ENCODE peak calls at places on chromosomes 12 and 14, in eight cellular contexts. B is adrenal gland, F is GM12891, M is stomach, A is lower leg skin, J is endothelial cell of umbilical vein, D is K562, Y is HCT116. N is an unnamed sample.

GRCh38 chr12:22588817-22589216 is 36.2 kb upstream of the ETNK1 start:
- DNase-seq in J (no peak), Y (no peak), A (no peak), F (no peak), M (no peak), B (no peak), D (no peak), N (no peak)

GRCh38 chr12:23694920-23695319 is 254.6 kb downstream of the SOX5 start:
- DNase-seq in A (no peak), B (no peak), F (no peak), J (no peak), D (no peak), Y (no peak), M (no peak), N (no peak)

GRCh38 chr14:73237219-73237785 is at the start of gene PAPLN:
- DNase-seq in F (no peak), J (no peak), B (peak), Y (peak), M (no peak), A (peak), D (peak), N (no peak)

GRCh38 chr12:13452955-13453570 is 256.5 kb downstream of the EMP1 start:
- DNase-seq in B (no peak), F (no peak), Y (no peak), M (no peak), A (no peak), D (no peak), J (no peak), N (no peak)

GRCh38 chr12:67926063-67926462 is 63.2 kb upstream of the IFNG-AS1 start:
- DNase-seq in B (no peak), A (no peak), M (no peak), D (no peak), Y (no peak), J (no peak), F (no peak), N (no peak)

GRCh38 chr12:15979096-15980091 is 68.3 kb downstream of the DERA start:
- DNase-seq in B (no peak), M (no peak), A (no peak), Y (no peak), D (peak), F (no peak), J (peak), N (no peak)

GRCh38 chr12:65649126-65649525 is 175.2 kb upstream of the HMGA2 start:
- DNase-seq in D (no peak), J (peak), B (no peak), A (no peak), Y (peak), M (no peak), F (no peak), N (no peak)

GRCh38 chr12:44859998-44860689 is 16.0 kb downstream of the NELL2 start:
- DNase-seq in Y (no peak), D (no peak), M (no peak), B (no peak), J (no peak), F (no peak), A (no peak), N (no peak)

DNA sequence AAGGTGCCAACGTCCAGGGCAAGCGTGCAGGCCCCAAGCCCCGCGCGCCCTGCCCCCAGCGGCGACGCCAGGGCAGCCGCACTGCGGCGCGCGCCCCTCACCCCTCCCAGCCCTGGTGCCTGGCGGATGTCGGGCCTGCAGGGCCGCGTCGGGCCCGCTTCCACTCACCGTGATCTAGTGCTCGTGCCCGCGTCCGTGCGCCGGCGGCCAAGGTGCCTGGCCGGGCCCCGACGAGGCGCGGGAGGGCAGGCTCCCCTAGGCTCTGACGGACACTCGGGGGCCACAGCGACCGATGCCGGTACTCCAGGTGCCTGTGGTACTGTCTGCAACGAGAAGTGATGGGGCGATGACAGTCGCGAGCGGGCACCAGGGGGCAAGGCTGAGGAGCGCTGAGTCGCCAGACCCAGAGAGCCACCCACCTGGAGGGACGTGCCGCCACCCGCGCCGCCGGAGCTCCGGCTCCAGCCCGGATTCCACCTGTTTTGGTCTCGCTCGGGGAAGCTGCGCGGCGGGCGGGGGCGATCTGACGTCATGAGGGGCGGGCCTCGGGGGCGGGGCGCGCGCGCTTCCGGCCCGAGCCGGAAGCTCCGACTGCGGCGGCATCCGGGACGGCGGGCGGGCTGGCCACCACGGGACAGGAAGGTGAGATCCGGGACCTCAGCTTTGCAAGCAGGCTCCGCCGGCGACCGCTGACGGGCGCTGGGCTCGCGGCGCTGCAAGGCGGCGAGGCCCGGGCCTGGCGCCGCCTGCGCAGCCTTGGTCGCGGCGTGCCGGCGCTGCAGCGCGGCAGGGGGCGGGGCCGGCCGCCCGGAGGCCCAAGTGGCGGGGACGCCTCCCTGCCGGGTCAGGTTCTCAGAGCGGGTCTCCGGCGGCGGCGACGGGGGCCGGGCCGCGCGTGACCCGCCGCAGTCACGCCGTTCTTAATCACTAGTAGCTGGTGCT is at the start of the genes LYSET and MOAP1:
- DNase-seq in D (peak), M (peak), Y (no peak), A (peak), B (peak), J (peak), F (peak), N (peak)
- TF ChIP-seq POLR2A in D (peak), M (peak), Y (peak), A (no peak), B (peak), J (peak), F (peak), N (no peak)

GRCh38 chr14:52703225-52703624 is 3.8 kb upstream of the PSMC6 start:
- DNase-seq in Y (no peak), F (no peak), B (peak), J (peak), A (no peak), D (no peak), M (peak), N (no peak)

GRCh38 chr14:52706724-52707706 is at the start of gene PSMC6:
- DNase-seq in B (peak), A (peak), M (peak), J (peak), Y (peak), F (peak), D (peak), N (peak)

GRCh38 chr14:52701223-52701622 is 5.8 kb upstream of the PSMC6 start:
- DNase-seq in F (no peak), M (no peak), A (no peak), J (no peak), D (no peak), B (no peak), Y (no peak), N (no peak)

GRCh38 chr14:52703664-52704063 is 3.3 kb upstream of the PSMC6 start:
- DNase-seq in Y (no peak), M (no peak), A (no peak), J (no peak), D (no peak), B (no peak), F (no peak), N (no peak)

DNA sequence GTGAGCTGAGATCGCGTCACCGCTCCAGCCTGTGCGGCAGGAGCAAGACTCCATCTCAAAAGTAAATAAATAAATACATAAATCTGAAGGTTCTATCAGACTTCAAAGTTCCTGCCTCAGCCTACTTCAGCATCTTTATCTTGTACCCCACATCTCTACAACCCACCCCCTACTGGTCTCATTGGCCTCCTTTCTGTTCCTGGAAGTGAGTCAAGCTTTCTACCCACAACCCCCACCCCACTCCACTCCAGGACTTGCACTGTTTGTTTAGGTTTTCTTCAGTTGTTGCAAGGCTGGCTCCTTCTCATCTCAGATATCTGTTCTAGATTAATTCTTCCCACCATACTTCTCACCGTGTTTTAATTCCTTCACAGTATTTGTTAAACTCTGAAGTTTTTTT is 714 bp upstream of the PSMC6 start:
- DNase-seq in D (peak), A (no peak), M (no peak), F (no peak), B (no peak), Y (no peak), J (peak), N (no peak)
- TF ChIP-seq POLR2A in D (no peak), A (no peak), M (no peak), F (no peak), B (no peak), Y (no peak), J (no peak), N (no peak)

GRCh38 chr12:26611598-26611997 is 221.4 kb downstream of the ITPR2 start:
- DNase-seq in D (no peak), B (no peak), Y (no peak), M (no peak), F (no peak), A (no peak), J (no peak), N (no peak)
- TF ChIP-seq POLR2A in D (no peak), B (no peak), Y (no peak), M (no peak), F (no peak), A (no peak), J (no peak), N (no peak)

GRCh38 chr14:23042162-23042965 is at the start of gene PSMB11:
- DNase-seq in Y (no peak), M (no peak), F (no peak), J (no peak), B (no peak), D (no peak), A (no peak), N (no peak)
- TF ChIP-seq POLR2A in Y (no peak), M (no peak), F (no peak), J (no peak), B (no peak), D (no peak), A (no peak), N (no peak)

GRCh38 chr14:20454645-20455354 is at the start of the genes APEX1 and OSGEP:
- DNase-seq in Y (peak), M (peak), A (peak), B (peak), J (peak), F (peak), D (peak), N (peak)

GRCh38 chr14:20455355-20456300 is 602 bp downstream of the APEX1 start:
- DNase-seq in F (no peak), D (peak), B (peak), M (peak), A (no peak), Y (no peak), J (no peak), N (no peak)

GRCh38 chr14:20458031-20458789 is 3.0 kb downstream of the PIP4P1 start:
- DNase-seq in F (no peak), M (no peak), Y (no peak), A (no peak), D (no peak), J (no peak), B (no peak), N (no peak)

GRCh38 chr14:20454359-20454644 is 310 bp downstream of the OSGEP start:
- DNase-seq in F (no peak), B (no peak), Y (peak), D (no peak), J (peak), M (peak), A (no peak), N (peak)

DNA sequence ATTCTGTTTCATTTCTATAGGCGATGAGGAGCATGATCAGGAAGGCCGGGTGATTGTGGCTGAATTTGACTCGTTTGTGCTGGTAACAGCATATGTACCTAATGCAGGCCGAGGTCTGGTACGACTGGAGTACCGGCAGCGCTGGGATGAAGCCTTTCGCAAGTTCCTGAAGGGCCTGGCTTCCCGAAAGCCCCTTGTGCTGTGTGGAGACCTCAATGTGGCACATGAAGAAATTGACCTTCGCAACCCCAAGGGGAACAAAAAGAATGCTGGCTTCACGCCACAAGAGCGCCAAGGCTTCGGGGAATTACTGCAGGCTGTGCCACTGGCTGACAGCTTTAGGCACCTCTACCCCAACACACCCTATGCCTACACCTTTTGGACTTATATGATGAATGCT is 1.9 kb downstream of the APEX1 start:
- DNase-seq in M (no peak), B (no peak), J (no peak), D (no peak), F (no peak), A (no peak), Y (no peak), N (no peak)
- TF ChIP-seq POLR2A in M (no peak), B (no peak), J (no peak), D (no peak), F (peak), A (no peak), Y (no peak), N (no peak)

GRCh38 chr12:46358791-46359666 is 13.5 kb downstream of the SLC38A2 start:
- DNase-seq in F (no peak), B (no peak), D (no peak), M (no peak), J (no peak), Y (no peak), A (no peak), N (no peak)

GRCh38 chr12:46358325-46358700 is 14.3 kb downstream of the SLC38A2 start:
- DNase-seq in F (no peak), B (no peak), D (no peak), J (no peak), M (no peak), A (no peak), Y (no peak), N (no peak)

GRCh38 chr12:46360370-46360769 is 12.2 kb downstream of the SLC38A2 start:
- DNase-seq in J (no peak), B (no peak), M (no peak), Y (no peak), D (no peak), A (no peak), F (no peak), N (no peak)

GRCh38 chr12:46360908-46361666 is 11.5 kb downstream of the SLC38A2 start:
- DNase-seq in B (no peak), D (no peak), A (no peak), F (no peak), Y (no peak), M (no peak), J (no peak), N (no peak)

DNA sequence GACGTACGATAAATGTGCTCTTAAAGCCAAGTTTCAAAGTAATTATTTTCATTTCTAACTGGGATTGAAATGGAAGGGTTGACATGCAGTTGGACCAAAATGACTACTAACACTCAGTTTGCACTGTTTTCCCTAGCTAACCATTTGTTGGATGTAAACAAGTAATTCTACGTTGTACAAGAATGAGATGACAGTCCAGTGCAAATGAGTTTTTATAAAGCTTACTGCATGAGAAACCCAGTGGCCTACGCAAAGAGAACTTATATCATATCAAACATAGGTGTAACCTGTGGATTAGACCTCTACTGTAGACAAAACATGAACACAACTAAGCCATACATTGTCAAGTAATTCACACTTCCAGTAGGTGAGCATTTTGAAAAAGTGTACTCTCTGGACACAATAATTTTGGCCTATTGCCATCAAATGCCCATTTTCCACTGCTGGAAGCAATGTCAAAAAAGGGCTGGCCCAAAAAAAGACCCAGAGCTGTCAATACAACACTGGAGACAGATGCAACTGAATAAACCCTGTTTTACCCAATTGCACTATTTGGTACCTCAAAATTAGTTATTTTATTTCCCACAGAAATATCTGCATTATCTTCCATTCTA is 12.8 kb downstream of the SLC38A2 start:
- DNase-seq in D (no peak), A (no peak), J (no peak), M (no peak), B (no peak), F (no peak), Y (no peak), N (no peak)
- TF ChIP-seq POLR2A in D (peak), A (no peak), J (peak), M (no peak), B (no peak), F (peak), Y (no peak), N (no peak)

GRCh38 chr12:76084277-76085158 is at the start of gene NAP1L1:
- DNase-seq in M (peak), A (peak), B (peak), F (peak), Y (peak), D (peak), J (peak), N (peak)
- TF ChIP-seq POLR2A in M (peak), A (no peak), B (peak), F (peak), Y (peak), D (peak), J (peak), N (peak)

GRCh38 chr12:39621670-39622069 is 2.1 kb upstream of the ABCD2 start:
- DNase-seq in D (no peak), F (no peak), J (no peak), M (no peak), Y (no peak), B (no peak), A (no peak), N (no peak)

GRCh38 chr12:39620664-39621658 is 1.4 kb upstream of the ABCD2 start:
- DNase-seq in J (no peak), D (no peak), M (no peak), F (no peak), B (no peak), Y (no peak), A (peak), N (no peak)

GRCh38 chr12:39619660-39620433 is at the start of gene ABCD2:
- DNase-seq in J (peak), D (peak), B (peak), Y (peak), A (peak), F (peak), M (peak), N (peak)

GRCh38 chr12:39623919-39624318 is 4.3 kb upstream of the ABCD2 start:
- DNase-seq in Y (no peak), M (no peak), J (no peak), D (no peak), F (no peak), A (no peak), B (no peak), N (no peak)

GRCh38 chr12:39622306-39622705 is 2.7 kb upstream of the ABCD2 start:
- DNase-seq in J (no peak), B (no peak), D (no peak), A (no peak), M (no peak), F (no peak), Y (no peak), N (no peak)
- TF ChIP-seq POLR2A in J (no peak), B (no peak), D (no peak), A (no peak), M (no peak), F (no peak), Y (no peak), N (no peak)

DNA sequence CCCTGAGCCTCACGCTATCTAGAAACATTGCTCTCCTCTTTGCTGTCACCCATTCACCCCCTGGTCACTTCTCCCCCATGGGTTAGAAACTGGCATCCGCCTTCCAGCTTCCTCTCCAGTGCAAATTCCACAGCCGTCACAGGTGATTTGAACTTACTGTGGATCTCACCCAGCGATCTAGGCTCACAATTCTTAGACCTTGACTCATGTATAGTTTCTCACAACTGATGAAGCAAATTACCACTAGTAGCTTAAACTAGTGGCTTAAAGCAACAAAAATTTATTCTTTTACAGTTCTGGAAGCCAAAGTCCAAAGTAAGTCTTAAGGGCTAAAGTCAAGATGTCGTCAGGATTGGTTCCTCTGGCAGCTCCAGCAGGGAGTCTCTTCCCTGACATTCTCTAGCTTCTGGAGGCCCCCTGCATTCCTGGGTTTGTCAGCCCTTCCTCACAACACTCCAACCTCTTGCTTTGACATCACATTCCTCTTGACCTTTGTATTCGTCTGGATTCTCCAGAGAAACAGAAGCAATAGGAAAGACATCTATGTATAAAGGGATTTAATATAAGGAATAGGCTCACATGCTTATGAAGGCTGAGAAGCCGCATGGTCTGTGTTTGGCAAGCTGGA is 117.5 kb downstream of the KTN1 start:
- DNase-seq in B (no peak), Y (no peak), A (no peak), D (no peak), M (no peak), J (no peak), F (no peak), N (no peak)
- TF ChIP-seq POLR2A in B (no peak), Y (no peak), A (no peak), D (no peak), M (no peak), J (no peak), F (no peak), N (no peak)

GRCh38 chr12:109174468-109174867 is 58.1 kb downstream of the ACACB start:
- DNase-seq in F (no peak), A (no peak), Y (no peak), D (no peak), B (no peak), J (no peak), M (no peak), N (no peak)

GRCh38 chr12:109185441-109185840 is 69.1 kb downstream of the ACACB start:
- DNase-seq in D (no peak), F (no peak), J (no peak), B (no peak), M (no peak), A (peak), Y (no peak), N (no peak)

GRCh38 chr12:109182041-109182839 is 65.9 kb downstream of the ACACB start:
- DNase-seq in J (no peak), A (no peak), F (no peak), M (no peak), Y (no peak), D (no peak), B (no peak), N (no peak)

GRCh38 chr12:109178532-109178931 is 62.1 kb downstream of the ACACB start:
- DNase-seq in M (no peak), Y (no peak), F (no peak), J (no peak), B (no peak), A (no peak), D (no peak), N (no peak)

GRCh38 chr12:109179927-109180326 is 63.5 kb downstream of the ACACB start:
- DNase-seq in D (no peak), F (no peak), M (no peak), J (no peak), Y (no peak), A (no peak), B (no peak), N (no peak)
- TF ChIP-seq POLR2A in D (no peak), F (no peak), M (no peak), J (no peak), Y (no peak), A (no peak), B (no peak), N (no peak)

N was measured in testis.